ENCODE peak calls at places on chromosomes 7 and 10, in six cellular contexts. S is neuronal stem cell, Y is mammary epithelial cell, P is GM23338, N is PC-3, L is trophoblast cell. D is an unnamed sample.

GRCh38 chr10:125083576-125083920 is 76.8 kb downstream of the CTBP2 start:
- DNase-seq in Y (no peak), N (no peak), S (no peak), L (no peak), P (no peak), D (no peak)

GRCh38 chr7:150941983-150942590 is 36.0 kb downstream of the KCNH2 start:
- DNase-seq in N (peak), L (no peak), P (no peak), Y (peak), S (no peak), D (peak)

GRCh38 chr7:146116452-146117219 is at the start of gene CNTNAP2:
- DNase-seq in S (peak), P (peak), N (peak), Y (no peak), L (no peak), D (peak)

GRCh38 chr10:116669832-116670644 is 49.3 kb downstream of the PNLIPRP2 start:
- DNase-seq in S (no peak), N (no peak), L (no peak), Y (no peak), P (peak), D (no peak)

GRCh38 chr10:122245897-122246296 is 25.2 kb upstream of the BTBD16 start:
- DNase-seq in N (no peak), S (no peak), Y (no peak), P (no peak), L (no peak), D (no peak)

GRCh38 chr7:21949522-21949921 is 3.8 kb upstream of the CDCA7L start:
- DNase-seq in S (no peak), L (no peak), N (no peak), Y (no peak), P (no peak), D (no peak)

GRCh38 chr10:784377-784758 is 94.9 kb upstream of the DIP2C start:
- DNase-seq in S (no peak), P (peak), Y (no peak), N (no peak), L (peak), D (no peak)

GRCh38 chr10:50788951-50789904 is 49.5 kb downstream of the ASAH2B start:
- DNase-seq in S (peak), Y (peak), L (peak), P (peak), N (peak), D (peak)

GRCh38 chr10:97724341-97724941 is 10.9 kb downstream of the MARVELD1 start:
- DNase-seq in Y (peak), P (no peak), N (no peak), S (no peak), L (no peak), D (peak)

GRCh38 chr7:25805027-25805687 is 346.8 kb upstream of the NFE2L3 start:
- DNase-seq in N (no peak), P (no peak), S (no peak), Y (peak), L (peak), D (no peak)

GRCh38 chr10:930415-931325 is 835 bp downstream of the LARP4B start:
- DNase-seq in L (peak), P (peak), N (peak), S (peak), Y (peak), D (peak)

GRCh38 chr7:131057524-131058065 is 270.1 kb upstream of the MKLN1 start:
- DNase-seq in L (no peak), N (no peak), P (no peak), S (no peak), Y (no peak), D (no peak)

GRCh38 chr10:31652038-31652437 is 276.6 kb downstream of the ARHGAP12 start:
- DNase-seq in Y (no peak), S (no peak), L (no peak), P (no peak), N (no peak), D (no peak)

GRCh38 chr10:4770766-4771553 is 55.0 kb upstream of the AKR1E2 start:
- DNase-seq in N (peak), P (peak), Y (peak), L (no peak), S (no peak), D (no peak)
- H3K4me2 ChIP-seq in N (peak), P (no peak), Y (peak), L (no peak), S (no peak), D (peak)

GRCh38 chr7:33998487-33998886 is 93.1 kb downstream of the BMPER start:
- DNase-seq in L (no peak), S (no peak), N (no peak), P (no peak), Y (no peak), D (peak)

DNA sequence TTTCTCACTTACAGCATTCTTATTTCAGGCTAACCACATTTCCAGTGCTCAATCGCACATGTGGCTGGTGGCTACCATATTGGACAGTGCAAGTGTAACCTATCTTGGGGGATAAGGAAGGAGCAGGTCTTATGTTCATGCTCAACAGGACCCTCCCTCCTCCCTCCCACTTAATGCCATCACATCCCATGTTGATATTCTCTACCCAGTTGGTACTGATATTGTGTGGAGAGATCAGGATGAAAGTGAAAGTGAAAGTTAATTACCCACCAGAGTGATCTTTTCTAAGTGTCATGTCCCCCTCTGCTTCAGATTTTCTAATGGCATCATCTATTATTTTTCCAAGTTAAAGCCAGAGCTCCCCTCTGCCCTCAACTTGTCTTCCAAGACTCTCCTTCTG is 91.6 kb downstream of the BMPER start:
- DNase-seq in Y (no peak), N (no peak), S (no peak), L (no peak), P (no peak), D (no peak)
- H2AFZ ChIP-seq in Y (peak), N (no peak), S (no peak), L (no peak), P (no peak), D (no peak)

DNA sequence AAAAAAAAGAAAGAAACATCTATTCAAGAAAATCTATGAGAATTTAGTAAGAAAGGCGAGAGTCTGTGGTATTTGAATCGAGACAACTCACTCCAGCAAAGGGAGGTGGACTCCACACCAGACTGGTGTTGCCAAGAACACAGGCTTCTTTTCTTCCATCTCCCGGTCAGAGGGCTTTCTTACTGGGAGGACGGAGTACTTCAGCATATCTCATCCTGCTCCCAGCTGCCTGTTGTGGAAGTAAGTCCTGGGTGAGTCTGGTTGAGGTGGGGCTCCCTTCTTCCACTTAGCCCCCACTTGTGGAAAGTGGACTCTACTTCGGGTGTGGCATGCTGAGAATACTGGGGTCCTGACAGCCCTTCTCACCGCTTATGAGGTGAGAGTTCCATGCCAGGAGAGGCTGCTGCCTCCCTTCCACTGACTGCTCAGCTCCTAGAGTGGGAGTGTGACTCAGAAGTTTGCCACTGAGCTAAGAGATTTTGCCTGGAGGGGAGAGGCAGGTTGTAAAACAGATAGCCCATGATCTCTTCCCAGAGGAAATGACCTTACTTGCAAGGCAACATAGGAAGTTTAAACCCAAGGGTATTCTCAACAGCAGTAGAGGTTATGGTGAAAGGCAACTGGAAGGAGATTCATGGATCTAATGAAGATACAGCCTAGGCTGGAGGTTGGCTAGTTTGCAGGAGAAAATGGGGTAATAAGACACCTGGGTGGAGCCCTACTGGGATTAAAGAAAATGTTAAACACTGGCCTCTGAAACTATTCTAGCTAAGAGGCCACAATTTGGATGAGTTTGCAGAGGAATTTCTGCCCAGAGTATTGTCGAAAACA is 3.5 kb upstream of the NACAD start:
- DNase-seq in P (peak), Y (peak), L (peak), N (peak), S (no peak), D (peak)
- H3K4me2 ChIP-seq in P (peak), Y (no peak), L (no peak), N (peak), S (no peak), D (no peak)

GRCh38 chr7:2313450-2314208 is 612 bp downstream of the SNX8 start:
- DNase-seq in N (peak), P (no peak), S (no peak), Y (peak), L (no peak), D (no peak)

GRCh38 chr7:2316578-2316977 is 2.3 kb upstream of the SNX8 start:
- DNase-seq in S (no peak), P (no peak), N (no peak), L (no peak), Y (no peak), D (no peak)

GRCh38 chr7:2312272-2312929 is 1.8 kb downstream of the SNX8 start:
- DNase-seq in L (no peak), Y (no peak), S (no peak), P (no peak), N (no peak), D (peak)

GRCh38 chr7:2315787-2316186 is 1.5 kb upstream of the SNX8 start:
- DNase-seq in Y (no peak), S (no peak), N (no peak), P (no peak), L (no peak), D (no peak)

GRCh38 chr7:2314209-2314955 is at the start of gene SNX8:
- DNase-seq in N (peak), P (peak), Y (peak), S (peak), L (peak), D (peak)
- H2AFZ ChIP-seq in N (peak), P (no peak), Y (peak), S (peak), L (peak), D (peak)

GRCh38 chr10:43444313-43444712 is 7.4 kb downstream of the ZNF487 start:
- DNase-seq in P (no peak), N (no peak), L (no peak), Y (no peak), S (no peak), D (no peak)

GRCh38 chr10:43440782-43441134 is 3.8 kb downstream of the ZNF487 start:
- DNase-seq in P (no peak), L (no peak), Y (no peak), S (no peak), N (no peak), D (no peak)

GRCh38 chr10:43448742-43449141 is 11.8 kb downstream of the ZNF487 start:
- DNase-seq in N (no peak), L (no peak), S (no peak), Y (no peak), P (no peak), D (no peak)

GRCh38 chr10:43444897-43445466 is 8.1 kb downstream of the ZNF487 start:
- DNase-seq in L (no peak), Y (no peak), N (no peak), S (no peak), P (no peak), D (no peak)
- H3K4me2 ChIP-seq in L (no peak), Y (no peak), N (no peak), S (no peak), P (no peak), D (no peak)

DNA sequence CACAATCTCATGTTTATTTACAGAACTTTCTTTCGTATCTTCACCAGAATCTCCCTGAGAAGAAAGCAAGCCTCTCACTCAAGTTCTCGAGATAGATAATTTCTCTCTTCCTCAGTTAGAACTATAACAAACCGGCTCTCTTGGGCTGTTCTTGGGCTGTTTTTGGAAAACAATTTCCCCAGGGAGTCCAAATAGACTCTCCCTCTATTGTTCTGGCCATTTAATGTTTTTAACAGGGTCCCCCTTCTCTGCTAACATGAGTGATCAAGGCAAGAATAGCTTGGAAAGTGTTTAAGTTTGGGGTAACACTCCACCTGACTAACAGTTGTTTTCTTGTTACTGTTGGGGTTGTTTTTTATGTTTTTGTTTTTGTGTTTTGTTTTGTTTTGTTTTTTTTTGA is 64.8 kb upstream of the UCN3 start:
- DNase-seq in S (no peak), P (no peak), N (no peak), Y (no peak), L (no peak), D (no peak)
- H2AFZ ChIP-seq in S (no peak), P (no peak), N (no peak), Y (no peak), L (no peak), D (no peak)

DNA sequence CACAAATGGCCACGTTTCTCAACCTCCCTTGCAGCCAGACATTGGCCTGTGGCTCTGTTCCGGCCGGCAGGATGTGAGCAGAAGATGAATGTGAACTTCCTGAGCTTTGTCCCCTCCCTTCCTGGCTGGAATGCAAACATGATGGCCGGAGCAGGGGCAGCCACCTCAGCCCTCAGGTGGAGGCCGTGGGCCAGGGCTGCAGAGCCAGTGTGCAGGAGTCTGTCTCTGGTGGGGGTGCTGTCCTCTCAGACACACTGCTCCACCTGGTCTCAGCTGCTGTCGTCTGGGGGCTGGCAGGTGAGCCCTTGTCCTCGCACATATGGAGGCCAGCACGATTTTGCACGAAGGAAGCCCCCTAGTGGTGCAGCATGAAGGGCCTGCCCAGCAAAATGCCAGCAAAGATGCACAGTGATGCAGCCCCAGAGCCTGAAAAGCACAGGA is 25.3 kb upstream of the PWWP2B start:
- DNase-seq in P (peak), S (no peak), L (no peak), N (peak), Y (no peak), D (peak)
- H3K4me2 ChIP-seq in P (no peak), S (no peak), L (no peak), N (no peak), Y (no peak), D (no peak)

GRCh38 chr7:154794147-154794780 is 208.7 kb downstream of the PAXIP1 start:
- DNase-seq in S (peak), L (no peak), N (peak), P (no peak), Y (peak), D (no peak)
- H2AFZ ChIP-seq in S (peak), L (no peak), N (no peak), P (no peak), Y (no peak), D (no peak)

GRCh38 chr7:74023786-74024185 is 4.2 kb upstream of the ELN start:
- DNase-seq in P (no peak), L (no peak), Y (no peak), N (no peak), S (no peak), D (no peak)

GRCh38 chr7:74022507-74022906 is 5.5 kb upstream of the ELN start:
- DNase-seq in N (no peak), Y (no peak), L (no peak), P (no peak), S (no peak), D (no peak)

GRCh38 chr7:74025146-74025545 is 2.8 kb upstream of the ELN start:
- DNase-seq in L (no peak), N (no peak), Y (no peak), S (no peak), P (no peak), D (peak)

GRCh38 chr7:74021546-74022320 is 6.2 kb upstream of the ELN start:
- DNase-seq in N (no peak), L (no peak), S (no peak), Y (no peak), P (peak), D (no peak)

DNA sequence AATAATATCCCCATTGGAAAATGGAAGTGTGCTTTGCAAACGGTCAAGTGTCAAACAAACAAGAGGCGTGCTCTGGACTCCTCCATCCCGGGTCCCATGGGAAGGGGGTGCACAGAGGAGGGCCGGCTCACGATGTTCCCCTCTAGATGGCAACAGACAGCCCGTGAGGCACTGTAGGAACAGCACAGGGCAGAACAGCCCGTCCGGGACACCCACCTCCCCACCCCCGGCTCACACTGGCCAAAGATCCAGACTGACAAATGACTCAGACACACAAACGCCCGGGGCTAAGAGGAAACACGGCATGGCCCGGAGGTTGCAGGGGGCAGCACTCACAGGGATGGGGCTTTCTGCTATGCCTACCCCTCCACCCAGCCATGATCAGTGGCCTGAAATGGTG is 4.9 kb upstream of the ELN start:
- DNase-seq in N (peak), P (peak), L (peak), S (no peak), Y (peak), D (peak)
- H3K4me2 ChIP-seq in N (peak), P (no peak), L (peak), S (no peak), Y (no peak), D (peak)

D was measured in osteoblast.